ENCODE peak calls at places on chromosomes 16 and 17, in four cellular contexts. G, R, K and T are unnamed samples.

GRCh38 chr17:19724501-19725420 is 8.4 kb upstream of the SLC47A2 start:
- DNase-seq in R (peak; percentile 8), K (peak; percentile 38), G (no peak), T (no peak)

GRCh38 chr16:3671424-3671823 is 16.9 kb downstream of the DNASE1 start:
- DNase-seq in G (no peak), K (no peak), R (no peak), T (no peak)

GRCh38 chr17:29949708-29950107 is 8.3 kb downstream of the EFCAB5 start:
- DNase-seq in G (no peak), R (no peak), K (no peak), T (no peak)

GRCh38 chr17:10790491-10791401 is 13.2 kb downstream of the TMEM238L start:
- DNase-seq in G (no peak), K (no peak), R (no peak), T (no peak)

GRCh38 chr17:63275318-63275967 is 170.7 kb downstream of the CYB561 start:
- DNase-seq in R (no peak), G (peak; percentile 100), K (peak; percentile 94), T (peak; percentile 92)

GRCh38 chr16:15658556-15658955 is 8.5 kb downstream of the NDE1 start:
- DNase-seq in R (no peak), G (no peak), K (no peak), T (no peak)

GRCh38 chr16:4262303-4262835 is 10.5 kb downstream of the TFAP4 start:
- DNase-seq in R (no peak), G (no peak), K (no peak), T (no peak)

GRCh38 chr16:89166696-89167424 is 4.7 kb upstream of the CDH15 start:
- DNase-seq in G (peak; percentile 21), K (peak; percentile 23), R (no peak), T (no peak)

GRCh38 chr17:61400058-61400785 is 579 bp downstream of the TBX2 start:
- DNase-seq in G (peak; percentile 68), R (no peak), K (peak; percentile 61), T (peak; percentile 45)

GRCh38 chr17:75250009-75250471 is 11.4 kb downstream of the GGA3 start:
- DNase-seq in K (no peak), R (peak; percentile 87), G (no peak), T (no peak)

GRCh38 chr16:70691223-70692129 is 5.6 kb upstream of the MTSS2 start:
- DNase-seq in R (no peak), K (peak; percentile 94), G (peak; percentile 60), T (peak; percentile 95)

GRCh38 chr16:30541502-30542329 is 7.1 kb upstream of the ZNF747 start:
- DNase-seq in K (peak; percentile 56), R (no peak), G (peak; percentile 52), T (peak; percentile 68)

GRCh38 chr17:74873874-74874614 is 1.2 kb upstream of the FDXR start:
- DNase-seq in G (peak; percentile 57), K (peak; percentile 36), R (no peak), T (no peak)

GRCh38 chr17:17784599-17785264 is 52.1 kb downstream of the SREBF1 start:
- DNase-seq in K (no peak), G (peak; percentile 57), R (no peak), T (no peak)

GRCh38 chr17:30318190-30318589 is 15.7 kb downstream of the TMIGD1 start:
- DNase-seq in K (no peak), R (no peak), G (no peak), T (no peak)

GRCh38 chr17:75473246-75473645 is 16.8 kb downstream of the TMEM94 start:
- DNase-seq in K (no peak), G (no peak), R (no peak), T (no peak)

GRCh38 chr17:76337413-76337777 is 16.3 kb downstream of the PRPSAP1 start:
- DNase-seq in K (peak; percentile 50), G (peak; percentile 46), R (no peak), T (peak; percentile 50)

GRCh38 chr17:11598274-11599221 is at the start of gene DNAH9:
- DNase-seq in K (no peak), G (no peak), R (no peak), T (peak; percentile 44)

GRCh38 chr16:88309905-88310259 is 72.9 kb upstream of the ZNF469 start:
- DNase-seq in G (no peak), K (no peak), R (no peak), T (no peak)

GRCh38 chr16:12255919-12256665 is 279.6 kb downstream of the SNX29 start:
- DNase-seq in R (no peak), G (no peak), K (no peak), T (no peak)

GRCh38 chr16:89971495-89972243 is 23.1 kb downstream of the DEF8 start:
- DNase-seq in K (no peak), G (no peak), R (no peak), T (peak; percentile 6)